ENCODE peak calls at places on chromosomes 5 and 9, in four cellular contexts. One of them, this sample, is unnamed.

GRCh38 chr9:130498298-130498917 is 53.6 kb downstream of the ASS1 start:
- DNase-seq in head of caudate nucleus: no peak
- DNase-seq in dermis microvascular lymphatic vessel endothelial cell: peak
- DNase-seq in fibroblast of the conjunctiva: no peak
- DNase-seq in this sample: no peak

GRCh38 chr5:59893436-59894227 is at the start of gene PDE4D:
- DNase-seq in fibroblast of the conjunctiva: peak
- DNase-seq in head of caudate nucleus: peak
- DNase-seq in dermis microvascular lymphatic vessel endothelial cell: peak
- DNase-seq in this sample: peak

GRCh38 chr9:95991326-95991725 is 115.8 kb downstream of the ERCC6L2 start:
- DNase-seq in fibroblast of the conjunctiva: no peak
- DNase-seq in head of caudate nucleus: no peak
- DNase-seq in dermis microvascular lymphatic vessel endothelial cell: peak
- DNase-seq in this sample: no peak

GRCh38 chr5:35876922-35877321 is 20.2 kb downstream of the IL7R start:
- DNase-seq in dermis microvascular lymphatic vessel endothelial cell: no peak
- DNase-seq in head of caudate nucleus: no peak
- DNase-seq in fibroblast of the conjunctiva: no peak
- DNase-seq in this sample: no peak

GRCh38 chr5:9201761-9202160 is 344.1 kb downstream of the SEMA5A start:
- DNase-seq in dermis microvascular lymphatic vessel endothelial cell: no peak
- DNase-seq in fibroblast of the conjunctiva: no peak
- DNase-seq in head of caudate nucleus: no peak
- DNase-seq in this sample: no peak

GRCh38 chr5:124580925-124581821 is 165.3 kb downstream of the ZNF608 start:
- DNase-seq in head of caudate nucleus: no peak
- DNase-seq in dermis microvascular lymphatic vessel endothelial cell: no peak
- DNase-seq in fibroblast of the conjunctiva: no peak
- DNase-seq in this sample: no peak

GRCh38 chr5:45399041-45399440 is 297.1 kb downstream of the HCN1 start:
- DNase-seq in head of caudate nucleus: no peak
- DNase-seq in dermis microvascular lymphatic vessel endothelial cell: no peak
- DNase-seq in fibroblast of the conjunctiva: no peak
- DNase-seq in this sample: no peak

GRCh38 chr9:88803551-88804288 is 187.5 kb upstream of the S1PR3 start:
- DNase-seq in dermis microvascular lymphatic vessel endothelial cell: no peak
- DNase-seq in head of caudate nucleus: no peak
- DNase-seq in fibroblast of the conjunctiva: no peak
- DNase-seq in this sample: no peak

This sample was measured in putamen.